ENCODE peak calls at places on chromosomes 4 and X, in six cellular contexts. E is AG04450, M is coronary artery, N is trophoblast cell, Q is endodermal cell, I is HFF-Myc. P is an unnamed sample.

GRCh38 chrX:85504381-85504780 is 124.9 kb upstream of the POF1B start:
- DNase-seq in E (no peak), N (no peak), M (no peak), I (no peak), Q (no peak), P (no peak)

GRCh38 chr4:151331276-151332042 is 6.1 kb upstream of the SH3D19 start:
- DNase-seq in Q (no peak), M (no peak), E (no peak), I (no peak), N (no peak), P (no peak)

GRCh38 chr4:2634014-2634413 is 97.6 kb downstream of the FAM193A start:
- DNase-seq in M (no peak), Q (no peak), I (no peak), E (no peak), N (no peak), P (no peak)

GRCh38 chrX:14777484-14777883 is 95.4 kb downstream of the FANCB start:
- DNase-seq in I (no peak), Q (no peak), N (no peak), E (no peak), M (no peak), P (no peak)

GRCh38 chr4:2596153-2596552 is 59.7 kb downstream of the FAM193A start:
- DNase-seq in N (no peak), E (no peak), M (no peak), I (no peak), Q (no peak), P (no peak)

GRCh38 chr4:123600426-123600825 is 203.8 kb downstream of the SPRY1 start:
- DNase-seq in E (no peak), I (no peak), M (no peak), N (no peak), Q (no peak), P (no peak)

GRCh38 chrX:31061091-31061490 is 10.8 kb downstream of the FTHL17 start:
- DNase-seq in M (no peak), Q (no peak), I (no peak), N (no peak), E (no peak), P (no peak)

GRCh38 chrX:85870585-85870984 is 176.8 kb downstream of the CHM start:
- DNase-seq in M (no peak), I (no peak), Q (no peak), E (no peak), N (no peak), P (no peak)

GRCh38 chr4:88949605-88950004 is 107.4 kb downstream of the FAM13A start:
- DNase-seq in N (no peak), M (no peak), Q (no peak), I (no peak), E (no peak), P (no peak)

GRCh38 chrX:75273483-75273882 is 402 bp upstream of the UPRT start:
- DNase-seq in M (no peak), N (no peak), Q (no peak), I (no peak), E (no peak), P (no peak)

GRCh38 chrX:40145001-40145631 is 47.4 kb upstream of the BCOR start:
- DNase-seq in E (no peak), Q (peak; percentile 90), M (no peak), I (peak; percentile 33), N (no peak), P (no peak)

GRCh38 chrX:148080593-148080992 is 99.5 kb downstream of the FMR1NB start:
- DNase-seq in N (no peak), E (no peak), I (no peak), Q (no peak), M (no peak), P (no peak)

GRCh38 chr4:86117781-86118302 is 242.0 kb downstream of the MAPK10 start:
- DNase-seq in N (no peak), M (no peak), Q (no peak), E (peak; percentile 30), I (no peak), P (no peak)

GRCh38 chrX:129737921-129738320 is 858 bp upstream of the XPNPEP2 start:
- DNase-seq in I (no peak), N (no peak), Q (no peak), E (no peak), M (no peak), P (no peak)

GRCh38 chrX:151675121-151675746 is 20.0 kb upstream of the PRRG3 start:
- DNase-seq in I (no peak), Q (no peak), N (no peak), M (no peak), E (no peak), P (no peak)

GRCh38 chr4:3302786-3303444 is 10.1 kb downstream of the RGS12 start:
- DNase-seq in M (peak; percentile 66), E (no peak), Q (peak; percentile 44), N (no peak), I (no peak), P (no peak)

GRCh38 chrX:154355776-154356140 is 18.7 kb downstream of the FLNA start:
- DNase-seq in N (no peak), I (no peak), Q (no peak), E (no peak), M (no peak), P (peak; percentile 66)

GRCh38 chr4:164683040-164683439 is 70.9 kb upstream of the SMIM31 start:
- DNase-seq in E (no peak), N (no peak), M (no peak), I (no peak), Q (no peak), P (no peak)

DNA sequence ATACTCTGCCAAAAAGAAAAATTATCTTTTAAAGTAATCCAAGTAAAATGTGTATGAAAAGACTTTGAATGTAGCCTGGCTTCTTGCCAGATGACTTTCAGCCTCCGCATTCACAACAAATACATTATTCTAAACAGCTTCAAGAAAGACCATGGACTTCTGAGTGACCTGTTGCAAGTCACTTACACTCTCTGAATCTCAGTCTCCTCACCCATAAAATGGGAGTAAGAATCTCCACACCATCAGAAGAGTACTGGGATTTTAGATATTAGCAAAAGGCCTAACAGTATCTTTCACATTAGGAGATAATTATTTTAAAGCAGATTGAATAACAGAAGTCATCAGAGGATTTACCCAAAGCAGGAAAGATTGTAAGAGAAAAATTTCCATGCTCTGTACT is 2.4 kb downstream of the ADAMTS3 start:
- DNase-seq in I (no peak), E (no peak), N (no peak), M (no peak), Q (no peak), P (no peak)
- H3K4me3 ChIP-seq in I (no peak overlapping the region), E (no peak overlapping the region), N (no peak overlapping the region), M (no peak overlapping the region), Q (no peak overlapping the region), P (no peak overlapping the region)

GRCh38 chrX:71053217-71053621 is 14.9 kb downstream of the SNX12 start:
- DNase-seq in N (no peak), Q (peak; percentile 93), M (no peak), E (no peak), I (no peak), P (peak; percentile 56)
- H3K4me3 ChIP-seq in N (peak overlapping the region; percentile 55), Q (no peak overlapping the region), M (no peak overlapping the region), E (no peak overlapping the region), I (no peak overlapping the region), P (peak overlapping the region; percentile 49)

DNA sequence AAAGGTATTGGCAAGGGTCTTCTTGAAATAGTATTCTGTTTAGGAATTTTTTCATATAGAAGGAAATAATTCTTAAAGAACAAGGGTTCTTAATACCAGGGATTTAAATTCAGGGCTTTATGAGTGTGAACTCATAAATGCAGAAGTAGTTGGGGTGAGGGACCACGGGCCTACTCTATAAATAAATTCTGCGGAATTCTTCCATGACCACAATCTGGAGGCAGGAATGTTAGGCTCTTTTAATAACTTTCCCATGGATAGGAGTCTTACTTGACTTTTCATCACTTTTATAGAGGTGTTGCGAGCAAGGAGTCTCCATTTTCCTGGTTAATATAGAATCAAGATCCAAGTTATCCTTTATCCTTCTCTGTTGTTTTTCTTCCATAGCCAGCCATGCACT is 76.7 kb upstream of the SLC4A4 start:
- DNase-seq in E (no peak), N (no peak), Q (no peak), I (no peak), M (no peak), P (no peak)
- H3K4me3 ChIP-seq in E (no peak overlapping the region), N (no peak overlapping the region), Q (no peak overlapping the region), I (no peak overlapping the region), M (no peak overlapping the region), P (no peak overlapping the region)

DNA sequence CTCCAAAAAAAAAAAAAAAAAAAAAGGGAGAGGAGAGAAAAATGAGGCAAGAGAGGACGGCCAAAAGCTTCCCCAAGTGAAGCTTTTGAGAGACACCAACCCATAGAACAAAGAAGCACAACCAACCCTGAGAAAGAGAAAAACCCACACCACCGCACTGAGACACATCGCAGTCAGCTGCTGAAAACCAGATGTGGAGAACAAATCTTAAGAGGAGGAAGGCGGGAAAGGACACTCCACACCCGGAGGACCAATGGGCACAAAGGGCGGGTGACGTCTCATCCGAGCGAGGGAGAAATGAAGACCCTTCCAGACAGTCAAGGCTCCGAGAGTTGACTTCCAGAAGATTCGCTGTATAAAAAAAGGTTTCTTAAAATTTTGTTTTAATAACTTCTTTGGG is 112.1 kb downstream of the AFAP1 start:
- DNase-seq in Q (no peak), I (no peak), N (no peak), M (peak; percentile 49), E (no peak), P (no peak)
- H3K4me3 ChIP-seq in Q (no peak overlapping the region), I (peak overlapping the region; percentile 24), N (no peak overlapping the region), M (no peak overlapping the region), E (no peak overlapping the region), P (no peak overlapping the region)

GRCh38 chr4:121270384-121270783 is 106.3 kb upstream of the TNIP3 start:
- DNase-seq in I (no peak), M (no peak), N (no peak), Q (no peak), E (no peak), P (no peak)
- H3K4me3 ChIP-seq in I (no peak overlapping the region), M (no peak overlapping the region), N (no peak overlapping the region), Q (no peak overlapping the region), E (no peak overlapping the region), P (no peak overlapping the region)

P was measured in right cardiac atrium.